ENCODE peak calls at places on chromosomes 1 and 21, in five cellular contexts. U, K, R, E and Z are unnamed samples.

GRCh38 chr21:33406493-33406892 is 3.3 kb downstream of the IFNGR2 start:
- DNase-seq in U (no peak), K (no peak), R (no peak), E (no peak), Z (no peak)

GRCh38 chr1:86104606-86105532 is 51.7 kb downstream of the COL24A1 start:
- DNase-seq in U (no peak), K (no peak), R (no peak), E (no peak), Z (peak)

GRCh38 chr1:40982721-40983120 is 3.2 kb downstream of the CTPS1 start:
- DNase-seq in U (no peak), K (no peak), R (no peak), E (no peak), Z (no peak)

GRCh38 chr1:89369331-89369730 is 5.5 kb downstream of the GBP6 start:
- DNase-seq in U (no peak), K (no peak), R (no peak), E (no peak), Z (no peak)

GRCh38 chr1:6612641-6613360 is 730 bp upstream of the PHF13 start:
- DNase-seq in U (peak), K (no peak), R (peak), E (peak), Z (peak)

GRCh38 chr1:151935154-151935553 is 25.8 kb upstream of the THEM4 start:
- DNase-seq in U (peak), K (no peak), R (no peak), E (no peak), Z (peak)

GRCh38 chr1:218322762-218323161 is 22.4 kb upstream of the TGFB2 start:
- DNase-seq in U (no peak), K (no peak), R (no peak), E (no peak), Z (no peak)

GRCh38 chr1:10489291-10490055 is 14.7 kb downstream of the PEX14 start:
- DNase-seq in U (no peak), K (no peak), R (no peak), E (no peak), Z (no peak)

GRCh38 chr1:186236921-186237320 is 138.1 kb downstream of the TPR start:
- DNase-seq in U (peak), K (no peak), R (peak), E (no peak), Z (peak)

GRCh38 chr1:61869691-61870109 is 127.4 kb downstream of the PATJ start:
- DNase-seq in U (no peak), K (no peak), R (no peak), E (no peak), Z (no peak)

GRCh38 chr1:102897537-102897936 is 210.8 kb downstream of the COL11A1 start:
- DNase-seq in U (no peak), K (no peak), R (peak), E (no peak), Z (peak)

GRCh38 chr21:46493828-46494227 is 35.1 kb downstream of the DIP2A start:
- DNase-seq in U (no peak), K (no peak), R (no peak), E (no peak), Z (no peak)

GRCh38 chr1:4090556-4090955 is 190.5 kb upstream of the C1orf174 start:
- DNase-seq in U (no peak), K (no peak), R (no peak), E (no peak), Z (no peak)

GRCh38 chr1:111989531-111990025 is at the start of gene KCND3:
- DNase-seq in U (peak), K (peak), R (no peak), E (peak), Z (no peak)

GRCh38 chr21:40837456-40837855 is 9.5 kb downstream of the DSCAM start:
- DNase-seq in U (no peak), K (no peak), R (no peak), E (no peak), Z (no peak)

GRCh38 chr1:227432981-227433380 is 114.7 kb upstream of the CDC42BPA start:
- DNase-seq in U (no peak), K (no peak), R (no peak), E (no peak), Z (no peak)

GRCh38 chr1:170271430-170271829 is 125.7 kb downstream of the NTMT2 start:
- DNase-seq in U (no peak), K (no peak), R (no peak), E (no peak), Z (no peak)

GRCh38 chr1:29447368-29447767 is 211.0 kb downstream of the PTPRU start:
- DNase-seq in U (no peak), K (no peak), R (no peak), E (no peak), Z (no peak)

GRCh38 chr1:39795651-39796050 is 7.0 kb upstream of the BMP8B start:
- DNase-seq in U (no peak), K (no peak), R (no peak), E (no peak), Z (no peak)

GRCh38 chr1:30998887-30999286 is 66.6 kb downstream of the PUM1 start:
- DNase-seq in U (peak), K (no peak), R (no peak), E (no peak), Z (no peak)

GRCh38 chr1:205918955-205919746 is 24.1 kb downstream of the SLC26A9 start:
- DNase-seq in U (peak), K (peak), R (peak), E (peak), Z (peak)

DNA sequence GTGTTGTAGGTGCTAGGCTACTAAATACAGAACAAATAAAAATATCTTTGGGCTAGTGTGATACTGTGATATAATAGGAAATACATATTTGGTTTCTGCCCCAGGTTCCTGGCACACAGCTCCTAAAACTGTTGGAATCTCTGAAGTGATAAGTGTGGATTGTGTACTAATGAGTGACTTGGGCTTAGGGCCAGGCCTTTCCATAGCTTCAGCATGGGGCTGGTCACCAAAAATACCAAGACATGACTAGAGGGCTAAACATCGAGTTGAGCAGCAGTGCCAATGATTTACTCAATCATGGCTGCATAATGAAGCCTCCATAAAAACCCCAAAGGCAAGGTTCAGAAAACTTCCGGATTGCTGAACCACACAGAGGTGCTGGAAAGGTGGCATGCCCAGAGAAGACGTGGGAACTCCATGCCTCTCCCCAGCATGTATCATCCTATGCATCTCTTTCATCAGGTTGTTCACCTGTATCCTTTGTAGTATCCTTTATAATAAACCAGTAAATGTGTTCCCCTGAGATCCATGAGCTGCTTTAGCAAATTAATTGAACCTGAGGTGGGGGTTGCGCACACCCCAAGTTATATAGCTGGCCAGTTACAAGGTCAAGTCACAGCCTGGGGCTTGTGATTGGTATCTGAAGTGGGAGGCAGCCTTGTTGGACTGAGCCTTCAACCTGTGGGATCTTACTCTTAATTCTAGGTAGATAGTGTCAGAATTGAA is 51.6 kb downstream of the ZMYM4 start:
- DNase-seq in U (no peak), K (no peak), R (no peak), E (no peak), Z (no peak)
- H3K27ac ChIP-seq in U (no peak), K (no peak), R (no peak), E (peak), Z (no peak)

GRCh38 chr1:23178931-23179330 is 10.3 kb upstream of the LUZP1 start:
- DNase-seq in U (no peak), K (peak), R (no peak), E (no peak), Z (peak)

GRCh38 chr1:23174383-23175110 is 5.9 kb upstream of the LUZP1 start:
- DNase-seq in U (no peak), K (peak), R (no peak), E (no peak), Z (no peak)

GRCh38 chr1:23178414-23178813 is 9.8 kb upstream of the LUZP1 start:
- DNase-seq in U (peak), K (no peak), R (no peak), E (no peak), Z (no peak)

GRCh38 chr1:23177031-23177430 is 8.4 kb upstream of the LUZP1 start:
- DNase-seq in U (no peak), K (no peak), R (no peak), E (no peak), Z (no peak)

GRCh38 chr1:23177438-23178380 is 9.1 kb upstream of the LUZP1 start:
- DNase-seq in U (peak), K (peak), R (peak), E (peak), Z (peak)
- H3K27ac ChIP-seq in U (no peak), K (no peak), R (peak), E (peak), Z (no peak)

GRCh38 chr21:44088401-44088780 is 18.8 kb upstream of the PWP2 start:
- DNase-seq in U (no peak), K (no peak), R (no peak), E (no peak), Z (no peak)

GRCh38 chr21:44087426-44088400 is 19.5 kb upstream of the PWP2 start:
- DNase-seq in U (no peak), K (no peak), R (no peak), E (no peak), Z (no peak)

GRCh38 chr21:44086636-44087425 is 20.4 kb upstream of the PWP2 start:
- DNase-seq in U (no peak), K (no peak), R (no peak), E (no peak), Z (no peak)

GRCh38 chr21:44090332-44090731 is 16.9 kb upstream of the PWP2 start:
- DNase-seq in U (no peak), K (peak), R (no peak), E (no peak), Z (no peak)

DNA sequence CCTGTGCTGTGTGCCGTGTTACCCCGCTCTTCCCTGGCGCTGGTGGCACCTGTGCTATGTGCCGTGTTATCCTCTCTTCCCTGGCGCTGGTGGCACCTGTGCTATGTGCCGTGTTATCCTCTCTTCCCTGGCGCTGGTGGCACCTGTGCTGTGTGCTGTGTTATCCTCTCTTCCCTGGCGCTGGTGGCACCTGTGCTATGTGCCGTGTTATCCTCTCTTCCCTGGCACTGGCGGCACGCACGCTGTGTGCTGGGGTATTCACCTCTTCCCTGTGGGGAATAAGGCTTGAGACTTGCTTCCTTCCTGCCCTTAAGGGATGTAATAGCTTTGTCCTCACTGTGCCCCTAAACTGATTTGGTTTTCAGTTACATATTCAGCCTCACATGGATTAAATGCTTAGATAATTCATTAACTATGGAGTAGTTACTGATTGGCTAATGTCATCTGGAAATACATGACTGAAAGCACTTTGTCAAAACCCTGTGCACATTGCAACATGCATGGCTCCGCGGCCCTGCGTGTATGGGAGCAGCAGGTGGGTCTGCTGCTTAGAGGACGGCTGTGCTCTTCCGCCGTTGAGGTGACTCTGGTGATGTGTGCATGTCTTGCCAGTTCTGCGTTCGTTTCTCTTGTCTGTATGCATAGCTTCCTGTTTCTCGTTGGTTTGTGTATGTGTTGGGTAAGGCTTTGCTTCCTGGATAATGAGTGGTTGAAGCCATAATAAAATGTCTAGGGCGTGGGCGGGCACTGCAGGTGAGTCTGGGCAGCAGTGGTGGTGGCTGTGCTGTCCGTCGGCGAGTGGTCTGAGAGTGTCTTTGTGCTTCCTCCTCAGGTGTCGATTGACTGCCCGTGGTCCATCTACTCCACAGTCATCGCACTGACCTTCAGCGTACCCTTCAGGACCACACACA is 17.9 kb upstream of the PWP2 start:
- DNase-seq in U (no peak), K (peak), R (no peak), E (no peak), Z (no peak)
- H3K27ac ChIP-seq in U (no peak), K (peak), R (no peak), E (no peak), Z (no peak)

GRCh38 chr1:13730301-13730700 is 30.3 kb downstream of the PRDM2 start:
- DNase-seq in U (no peak), K (peak), R (no peak), E (no peak), Z (no peak)
- H3K27ac ChIP-seq in U (no peak), K (peak), R (no peak), E (peak), Z (no peak)

GRCh38 chr1:107964397-107965111 is 426 bp downstream of the VAV3 start:
- DNase-seq in U (peak), K (peak), R (no peak), E (peak), Z (no peak)
- H3K27ac ChIP-seq in U (no peak), K (peak), R (no peak), E (peak), Z (no peak)